ENCODE peak calls at places on chromosome X, in five cellular contexts. I is suprapubic skin, Z is NCI-H1105, V is putamen, J is mesendoderm. U is an unnamed sample.

GRCh38 chrX:20038966-20039365 is 48.1 kb upstream of the BCLAF3 start:
- DNase-seq in I (no peak), Z (no peak), J (no peak), V (no peak), U (no peak)

GRCh38 chrX:3582421-3582820 is 131.0 kb downstream of the PRKX start:
- DNase-seq in J (no peak), Z (no peak), I (no peak), V (no peak), U (no peak)

GRCh38 chrX:27883468-27884092 is 75.8 kb downstream of the MAGEB10 start:
- DNase-seq in V (no peak), Z (no peak), J (peak; percentile 91), I (no peak), U (peak; percentile 15)

GRCh38 chrX:142663330-142664095 is 362.2 kb upstream of the SPANXN4 start:
- DNase-seq in I (no peak), Z (no peak), V (no peak), J (no peak), U (no peak)

GRCh38 chrX:9807355-9808182 is 21.3 kb downstream of the SHROOM2 start:
- DNase-seq in I (no peak), V (no peak), Z (no peak), J (no peak), U (no peak)

GRCh38 chrX:1465261-1466231 is 12.8 kb upstream of the ASMTL start:
- DNase-seq in Z (no peak), I (no peak), V (no peak), J (no peak), U (no peak)

GRCh38 chrX:31165241-31166035 is 93.6 kb upstream of the FTHL17 start:
- DNase-seq in I (no peak), J (no peak), V (no peak), Z (no peak), U (no peak)

GRCh38 chrX:146186540-146186939 is 368.9 kb downstream of the SLITRK2 start:
- DNase-seq in J (no peak), I (no peak), Z (peak; percentile 4), V (no peak), U (no peak)

GRCh38 chrX:65706041-65706828 is 38.8 kb downstream of the MSN start:
- DNase-seq in J (peak; percentile 69), I (no peak), Z (no peak), V (no peak), U (no peak)

GRCh38 chrX:9952313-9952712 is 14.8 kb upstream of the CLDN34 start:
- DNase-seq in I (no peak), V (no peak), Z (no peak), J (no peak), U (no peak)

GRCh38 chrX:111133389-111133788 is 37.4 kb downstream of the PAK3 start:
- DNase-seq in J (no peak), V (no peak), I (no peak), Z (no peak), U (no peak)

GRCh38 chrX:150088766-150089518 is 150.7 kb upstream of the EOLA2 start:
- DNase-seq in V (no peak), J (no peak), I (no peak), Z (no peak), U (no peak)

GRCh38 chrX:84501798-84502628 is at the start of gene HDX:
- DNase-seq in V (peak; percentile 86), I (peak; percentile 90), J (peak; percentile 79), Z (peak; percentile 80), U (peak; percentile 65)

GRCh38 chrX:10190367-10190766 is 33.6 kb downstream of the CLCN4 start:
- DNase-seq in V (no peak), I (no peak), Z (peak; percentile 41), J (peak; percentile 46), U (no peak)

GRCh38 chrX:65522739-65523372 is 11.7 kb downstream of the LAS1L start:
- DNase-seq in J (no peak), Z (no peak), V (no peak), I (no peak), U (no peak)

GRCh38 chrX:24131476-24131875 is 18.1 kb upstream of the ZFX start:
- DNase-seq in Z (no peak), I (no peak), J (no peak), V (no peak), U (no peak)

GRCh38 chrX:65679071-65679540 is 11.7 kb downstream of the MSN start:
- DNase-seq in J (no peak), Z (no peak), I (no peak), V (no peak), U (no peak)

GRCh38 chrX:115560978-115561604 is at the start of gene PLS3:
- DNase-seq in J (peak; percentile 93), I (peak; percentile 77), Z (peak; percentile 55), V (peak; percentile 79), U (peak; percentile 52)

GRCh38 chrX:110420771-110421498 is 62.3 kb downstream of the RTL9 start:
- DNase-seq in I (no peak), V (peak; percentile 86), J (no peak), Z (no peak), U (no peak)

GRCh38 chrX:24334473-24334872 is 20.6 kb upstream of the SUPT20HL2 start:
- DNase-seq in V (no peak), I (no peak), J (no peak), Z (no peak), U (no peak)

GRCh38 chrX:40470830-40471429 is 109.8 kb upstream of the ATP6AP2 start:
- DNase-seq in Z (no peak), I (no peak), V (no peak), J (peak; percentile 65), U (no peak)

GRCh38 chrX:69137371-69137881 is 27.8 kb downstream of the PJA1 start:
- DNase-seq in Z (no peak), J (peak; percentile 85), I (no peak), V (no peak), U (no peak)

GRCh38 chrX:129445436-129445835 is 77.9 kb downstream of the SMARCA1 start:
- DNase-seq in J (no peak), V (peak; percentile 13), Z (no peak), I (no peak), U (no peak)

GRCh38 chrX:137549073-137549472 is 16.9 kb upstream of the ZIC3 start:
- DNase-seq in J (peak; percentile 45), V (no peak), Z (no peak), I (no peak), U (no peak)

GRCh38 chrX:44253573-44253942 is 89.9 kb downstream of the EFHC2 start:
- DNase-seq in I (no peak), J (no peak), V (no peak), Z (no peak), U (no peak)

U was measured in neuronal stem cell.